ENCODE peak calls at places on chromosomes 7 and 10, in four cellular contexts. H is pons; B is naive thymus-derived CD4-positive, alpha-beta T cell; K is stimulated activated CD8-positive, alpha-beta memory T cell treated with anti-CD3 and anti-CD28 coated beads, Interleukin-2, amount 100 ng/mL, for 1 hour. T is an unnamed sample.

GRCh38 chr7:101166909-101167644 is 1.7 kb upstream of the VGF start:
- DNase-seq in H (no peak), B (no peak), K (no peak), T (no peak)

GRCh38 chr10:106525871-106526270 is 638.6 kb downstream of the SORCS1 start:
- DNase-seq in H (no peak), B (no peak), K (no peak), T (no peak)

GRCh38 chr10:3248526-3249255 is 76.1 kb upstream of the PITRM1 start:
- DNase-seq in H (peak; percentile 17), B (no peak), K (no peak), T (no peak)

GRCh38 chr10:86366033-86366901 is at the start of gene GRID1:
- DNase-seq in H (no peak), B (no peak), K (no peak), T (peak; percentile 85)

GRCh38 chr7:155815332-155816191 is 3.3 kb upstream of the SHH start:
- DNase-seq in H (no peak), B (peak; percentile 43), K (peak; percentile 30), T (no peak)

GRCh38 chr10:63521389-63522128 is at the start of gene REEP3:
- DNase-seq in H (peak; percentile 69), B (peak; percentile 53), K (peak; percentile 27), T (peak; percentile 79)

GRCh38 chr10:79898597-79899325 is 50.1 kb downstream of the SFTPD start:
- DNase-seq in H (no peak), B (no peak), K (no peak), T (no peak)

GRCh38 chr7:43735802-43736603 is 6.7 kb upstream of the COA1 start:
- DNase-seq in H (no peak), B (no peak), K (no peak), T (no peak)

GRCh38 chr10:89357096-89357495 is 20.8 kb upstream of the IFIT1B start:
- DNase-seq in H (no peak), B (no peak), K (no peak), T (no peak)

GRCh38 chr10:59517961-59518360 is 155.6 kb upstream of the FAM13C start:
- DNase-seq in H (peak; percentile 72), B (no peak), K (no peak), T (peak; percentile 62)

GRCh38 chr10:72834183-72834825 is 59.2 kb upstream of the OIT3 start:
- DNase-seq in H (peak; percentile 84), B (no peak), K (peak; percentile 1), T (peak; percentile 75)

GRCh38 chr10:5234106-5234877 is 37.7 kb downstream of the AKR1C4 start:
- DNase-seq in H (peak; percentile 15), B (no peak), K (no peak), T (peak; percentile 3)

GRCh38 chr10:76333801-76334200 is 902.4 kb downstream of the LRMDA start:
- DNase-seq in H (no peak), B (no peak), K (no peak), T (no peak)

GRCh38 chr7:17166824-17167379 is 131.6 kb upstream of the AHR start:
- DNase-seq in H (no peak), B (no peak), K (no peak), T (no peak)

GRCh38 chr10:126017961-126018560 is 121.7 kb downstream of the FANK1 start:
- DNase-seq in H (no peak), B (no peak), K (no peak), T (no peak)

GRCh38 chr10:132478341-132479023 is 59.1 kb upstream of the INPP5A start:
- DNase-seq in H (no peak), B (no peak), K (no peak), T (no peak)

GRCh38 chr10:113061054-113061430 is 111.0 kb downstream of the TCF7L2 start:
- DNase-seq in H (no peak), B (no peak), K (no peak), T (peak; percentile 24)

GRCh38 chr10:78405231-78405630 is 371.6 kb downstream of the RPS24 start:
- DNase-seq in H (no peak), B (no peak), K (no peak), T (no peak)

GRCh38 chr10:31031205-31031665 is 430 bp downstream of the ZNF438 start:
- DNase-seq in H (no peak), B (no peak), K (no peak), T (peak; percentile 46)

GRCh38 chr7:100413286-100413685 is 15.2 kb downstream of the ZCWPW1 start:
- DNase-seq in H (no peak), B (no peak), K (no peak), T (no peak)

GRCh38 chr10:58457761-58458616 is 54.7 kb upstream of the BICC1 start:
- DNase-seq in H (no peak), B (no peak), K (no peak), T (no peak)

GRCh38 chr7:80288175-80289122 is 153.8 kb downstream of the GNAI1 start:
- DNase-seq in H (peak; percentile 31), B (no peak), K (no peak), T (peak; percentile 49)

GRCh38 chr10:6542999-6543430 is 37.1 kb downstream of the PRKCQ start:
- DNase-seq in H (no peak), B (no peak), K (no peak), T (no peak)

GRCh38 chr7:34136698-34137097 is 231.4 kb downstream of the BMPER start:
- DNase-seq in H (no peak), B (no peak), K (no peak), T (no peak)

GRCh38 chr7:1592299-1592842 is 22.5 kb upstream of the PSMG3 start:
- DNase-seq in H (no peak), B (no peak), K (no peak), T (no peak)

GRCh38 chr10:87882555-87883294 is 19.3 kb downstream of the PTEN start:
- DNase-seq in H (no peak), B (no peak), K (no peak), T (no peak)

GRCh38 chr10:116690356-116691078 is 51.8 kb downstream of the HSPA12A start:
- DNase-seq in H (peak; percentile 36), B (no peak), K (no peak), T (peak; percentile 43)

GRCh38 chr10:103715430-103715829 is 139.9 kb downstream of the SH3PXD2A start:
- DNase-seq in H (no peak), B (no peak), K (no peak), T (no peak)

GRCh38 chr10:73501651-73502050 is 5.8 kb upstream of the PPP3CB start:
- DNase-seq in H (no peak), B (no peak), K (no peak), T (no peak)

GRCh38 chr7:67019562-67020390 is 23.1 kb downstream of the TYW1 start:
- DNase-seq in H (peak; percentile 32), B (no peak), K (no peak), T (no peak)

GRCh38 chr7:7351156-7351555 is 168.8 kb downstream of the C1GALT1 start:
- DNase-seq in H (no peak), B (no peak), K (no peak), T (no peak)

GRCh38 chr7:90706067-90706716 is 110.1 kb downstream of the CDK14 start:
- DNase-seq in H (no peak), B (no peak), K (no peak), T (no peak)

GRCh38 chr7:86598311-86598710 is 45.4 kb upstream of the GRM3 start:
- DNase-seq in H (no peak), B (no peak), K (no peak), T (no peak)

GRCh38 chr10:104657458-104657857 is 16.4 kb downstream of the SORCS3 start:
- DNase-seq in H (peak; percentile 36), B (no peak), K (no peak), T (no peak)

GRCh38 chr7:44967571-44968446 is 11.0 kb downstream of the MYO1G start:
- DNase-seq in H (no peak), B (no peak), K (no peak), T (no peak)

GRCh38 chr10:71740069-71740468 is 20.5 kb upstream of the C10orf105 start:
- DNase-seq in H (no peak), B (no peak), K (no peak), T (no peak)

GRCh38 chr10:88819290-88819689 is 16.8 kb downstream of the LIPM start:
- DNase-seq in H (no peak), B (no peak), K (no peak), T (no peak)

GRCh38 chr7:92366730-92367129 is 80.6 kb upstream of the GATAD1 start:
- DNase-seq in H (no peak), B (no peak), K (no peak), T (no peak)

GRCh38 chr10:23081156-23081833 is 14.1 kb upstream of the MSRB2 start:
- DNase-seq in H (no peak), B (no peak), K (no peak), T (no peak)

GRCh38 chr10:120632047-120632446 is 175.0 kb downstream of the PLPP4 start:
- DNase-seq in H (no peak), B (no peak), K (no peak), T (no peak)

T was measured in globus pallidus.